ENCODE peak calls at places on chromosomes 2 and 18, in seven cellular contexts. X is HepG2, S is astrocyte, T is neural progenitor cell, E is brain microvascular endothelial cell, Y is spleen, R is adrenal gland. V is an unnamed sample.

GRCh38 chr2:42815725-42816124 is 23.3 kb upstream of the HAAO start:
- DNase-seq in X (no peak), S (no peak), T (no peak), E (no peak), Y (no peak), R (no peak), V (no peak)

GRCh38 chr2:121080013-121080772 is 204.8 kb downstream of the TFCP2L1 start:
- DNase-seq in X (peak; percentile 61), S (no peak), T (peak; percentile 76), E (peak; percentile 37), Y (no peak), R (peak; percentile 80), V (peak; percentile 3)

GRCh38 chr2:86150502-86150901 is 44.5 kb downstream of the PTCD3 start:
- DNase-seq in X (no peak), S (no peak), T (no peak), E (no peak), Y (no peak), R (no peak), V (no peak)

GRCh38 chr18:40877096-40877495 is 1077.9 kb upstream of the PIK3C3 start:
- DNase-seq in X (no peak), S (peak; percentile 95), T (no peak), E (peak; percentile 88), Y (no peak), R (no peak), V (no peak)

GRCh38 chr2:175600024-175600831 is 401.8 kb downstream of the LNPK start:
- DNase-seq in X (no peak), S (no peak), T (peak; percentile 44), E (no peak), Y (no peak), R (peak; percentile 81), V (no peak)

GRCh38 chr18:79904357-79905147 is 46.9 kb downstream of the SLC66A2 start:
- DNase-seq in X (no peak), S (no peak), T (no peak), E (no peak), Y (no peak), R (no peak), V (no peak)

GRCh38 chr2:236531991-236532390 is 37.6 kb upstream of the ACKR3 start:
- DNase-seq in X (no peak), S (no peak), T (no peak), E (no peak), Y (no peak), R (no peak), V (no peak)

GRCh38 chr2:85584354-85584856 is at the start of gene VAMP5:
- DNase-seq in X (peak; percentile 79), S (no peak), T (peak; percentile 49), E (no peak), Y (peak; percentile 90), R (no peak), V (peak; percentile 25)

GRCh38 chr2:72940786-72941185 is 23.5 kb downstream of the EMX1 start:
- DNase-seq in X (no peak), S (peak; percentile 45), T (peak; percentile 32), E (peak; percentile 33), Y (no peak), R (no peak), V (no peak)

GRCh38 chr2:192570786-192571185 is 376.1 kb upstream of the TMEFF2 start:
- DNase-seq in X (no peak), S (no peak), T (no peak), E (no peak), Y (no peak), R (no peak), V (no peak)

GRCh38 chr2:58347810-58348209 is 106.7 kb upstream of the FANCL start:
- DNase-seq in X (no peak), S (no peak), T (no peak), E (no peak), Y (no peak), R (no peak), V (no peak)

GRCh38 chr2:240928476-240929363 is 22.6 kb downstream of the CROCC2 start:
- DNase-seq in X (no peak), S (no peak), T (no peak), E (no peak), Y (peak; percentile 47), R (peak; percentile 12), V (no peak)

GRCh38 chr2:98786179-98786578 is 55.2 kb upstream of the MGAT4A start:
- DNase-seq in X (no peak), S (no peak), T (no peak), E (no peak), Y (no peak), R (no peak), V (no peak)

GRCh38 chr2:42385225-42385624 is 24.2 kb upstream of the COX7A2L start:
- DNase-seq in X (peak; percentile 58), S (no peak), T (peak; percentile 63), E (no peak), Y (no peak), R (no peak), V (no peak)

GRCh38 chr2:200122683-200123082 is 167.3 kb downstream of the MAIP1 start:
- DNase-seq in X (no peak), S (no peak), T (no peak), E (no peak), Y (no peak), R (no peak), V (no peak)

GRCh38 chr2:215401896-215402379 is 33.9 kb downstream of the FN1 start:
- DNase-seq in X (no peak), S (peak; percentile 98), T (no peak), E (peak; percentile 71), Y (no peak), R (no peak), V (no peak)

GRCh38 chr2:72985891-72986683 is 68.8 kb downstream of the EMX1 start:
- DNase-seq in X (no peak), S (no peak), T (no peak), E (no peak), Y (peak; percentile 38), R (peak; percentile 40), V (no peak)

GRCh38 chr2:235005603-235006259 is 53.9 kb downstream of the SH3BP4 start:
- DNase-seq in X (peak; percentile 98), S (no peak), T (peak; percentile 88), E (no peak), Y (no peak), R (no peak), V (no peak)

GRCh38 chr2:146523218-146523617 is 1321.6 kb upstream of the ACVR2A start:
- DNase-seq in X (no peak), S (no peak), T (no peak), E (no peak), Y (no peak), R (no peak), V (no peak)

GRCh38 chr18:79867666-79868065 is 69.9 kb downstream of the KCNG2 start:
- DNase-seq in X (no peak), S (no peak), T (no peak), E (no peak), Y (peak; percentile 48), R (no peak), V (no peak)

GRCh38 chr2:47288864-47289263 is 114.1 kb upstream of the MSH2 start:
- DNase-seq in X (no peak), S (peak; percentile 95), T (no peak), E (no peak), Y (no peak), R (no peak), V (no peak)

GRCh38 chr2:85846411-85846810 is 42.4 kb downstream of the ST3GAL5 start:
- DNase-seq in X (no peak), S (peak; percentile 71), T (no peak), E (peak; percentile 73), Y (no peak), R (no peak), V (no peak)

GRCh38 chr2:235263205-235264120 is 230.4 kb upstream of the AGAP1 start:
- DNase-seq in X (peak; percentile 86), S (peak; percentile 91), T (peak; percentile 34), E (peak; percentile 96), Y (no peak), R (peak; percentile 87), V (no peak)

GRCh38 chr2:8872821-8873432 is 35.5 kb upstream of the KIDINS220 start:
- DNase-seq in X (peak; percentile 61), S (peak; percentile 54), T (peak; percentile 75), E (peak; percentile 37), Y (no peak), R (no peak), V (no peak)

DNA sequence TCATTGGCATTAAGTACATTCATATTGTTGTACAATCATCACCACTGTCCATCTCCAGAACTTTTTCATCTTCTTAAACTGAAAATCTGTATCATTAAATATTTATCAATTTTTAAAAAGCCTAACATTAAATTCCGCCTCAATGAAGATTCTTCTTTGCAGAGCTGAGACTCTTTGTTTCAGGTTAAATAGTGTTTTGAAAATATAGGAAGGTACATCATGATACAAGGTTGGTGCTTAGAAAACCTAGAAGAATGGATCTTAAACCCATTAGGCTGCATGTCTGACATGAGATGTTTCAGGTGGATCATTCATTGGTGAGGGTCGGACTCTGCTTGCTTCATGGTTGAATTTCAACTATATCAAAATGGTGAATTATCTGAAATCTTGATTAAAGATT is 30.5 kb downstream of the DDX1 start:
- DNase-seq in X (no peak), S (no peak), T (no peak), E (no peak), Y (no peak), R (no peak), V (no peak)
- H3K36me3 ChIP-seq in X (peaks cover 91% of the 10 kb centered on the region), S (peaks cover 58% of the 10 kb centered on the region), T (peaks cover 59% of the 10 kb centered on the region), E (peaks cover 69% of the 10 kb centered on the region), Y (peaks cover 69% of the 10 kb centered on the region), R (peaks cover 80% of the 10 kb centered on the region), V (peaks cover 73% of the 10 kb centered on the region)

GRCh38 chr2:116918574-116918973 is 895.9 kb upstream of the DDX18 start:
- DNase-seq in X (no peak), S (no peak), T (no peak), E (no peak), Y (no peak), R (no peak), V (no peak)

GRCh38 chr2:116917196-116917595 is 897.3 kb upstream of the DDX18 start:
- DNase-seq in X (no peak), S (no peak), T (no peak), E (no peak), Y (no peak), R (no peak), V (no peak)

GRCh38 chr2:116924509-116924908 is 890.0 kb upstream of the DDX18 start:
- DNase-seq in X (no peak), S (no peak), T (no peak), E (no peak), Y (no peak), R (no peak), V (no peak)

GRCh38 chr2:116922414-116922813 is 892.1 kb upstream of the DDX18 start:
- DNase-seq in X (no peak), S (no peak), T (no peak), E (no peak), Y (no peak), R (no peak), V (no peak)
- H3K27ac ChIP-seq in X (no peak overlapping the region), S (no peak overlapping the region), T (no peak overlapping the region), E (no peak overlapping the region), Y (no peak overlapping the region), R (no peak overlapping the region), V (no peak overlapping the region)

DNA sequence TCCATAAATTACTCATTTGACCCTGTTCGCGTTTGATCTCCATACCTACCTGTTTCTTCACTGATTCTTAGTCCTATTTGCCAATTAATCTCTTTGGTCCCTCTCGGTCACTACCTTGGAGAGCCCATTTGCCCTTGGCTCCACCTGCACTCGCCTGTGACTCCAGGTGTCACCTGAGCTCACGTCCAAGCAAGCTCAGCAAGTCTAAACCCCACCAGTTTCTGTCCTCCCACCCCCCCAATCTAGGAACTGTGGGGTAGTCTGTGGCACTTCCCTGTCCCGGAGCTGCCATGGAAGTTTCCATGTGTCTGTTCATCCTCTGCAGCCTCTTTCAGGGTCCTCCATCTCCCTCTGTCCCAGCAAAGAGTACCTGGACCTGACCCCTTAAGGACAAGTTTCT is 68.1 kb upstream of the BCL2L11 start:
- DNase-seq in X (no peak), S (no peak), T (no peak), E (no peak), Y (no peak), R (no peak), V (no peak)
- H3K4me3 ChIP-seq in X (no peak overlapping the region), S (no peak overlapping the region), T (no peak overlapping the region), E (no peak overlapping the region), Y (no peak overlapping the region), R (no peak overlapping the region), V (no peak overlapping the region)

GRCh38 chr2:10223471-10223870 is 79.2 kb upstream of the HPCAL1 start:
- DNase-seq in X (no peak), S (no peak), T (peak; percentile 1), E (no peak), Y (peak; percentile 51), R (no peak), V (no peak)
- H3K36me3 ChIP-seq in X (no peaks in the 10 kb centered on the region), S (no peaks in the 10 kb centered on the region), T (no peaks in the 10 kb centered on the region), E (no peaks in the 10 kb centered on the region), Y (no peaks in the 10 kb centered on the region), R (no peaks in the 10 kb centered on the region), V (no peaks in the 10 kb centered on the region)